ENCODE peak calls at places on chromosomes 4 and X, in seven cellular contexts. I is Right ventricle myocardium superior; U is BJ; T is right atrium auricular region; Q is activated naive CD8-positive, alpha-beta T cell treated with anti-CD3 and anti-CD28 coated beads, Interleukin-2, amount 10 ng/mL, durations not matched to agents 7 days and 5 days; D is midbrain; O is ACHN. P is an unnamed sample.

GRCh38 chrX:72121381-72121780 is 10.3 kb downstream of the RTL5 start:
- DNase-seq in U (peak; percentile 39), D (no peak), I (peak; percentile 77), T (peak; percentile 85), Q (no peak), O (peak; percentile 37), P (peak; percentile 80)

GRCh38 chrX:11386001-11386523 is 92.8 kb downstream of the AMELX start:
- DNase-seq in U (peak; percentile 49), D (no peak), Q (no peak), I (peak; percentile 34), T (no peak), O (peak; percentile 5), P (peak; percentile 82)

GRCh38 chr4:13922459-13922858 is 294.9 kb upstream of the BOD1L1 start:
- DNase-seq in O (no peak), I (no peak), Q (no peak), U (no peak), D (no peak), T (no peak), P (no peak)

GRCh38 chr4:95949136-95949765 is 109.4 kb downstream of the PDHA2 start:
- DNase-seq in I (no peak), Q (no peak), D (no peak), U (no peak), T (no peak), O (no peak), P (no peak)

GRCh38 chr4:3123201-3123671 is 48.8 kb downstream of the HTT start:
- DNase-seq in Q (no peak), T (no peak), D (no peak), O (no peak), I (no peak), U (no peak), P (peak; percentile 58)

GRCh38 chrX:19174401-19175025 is 52.2 kb upstream of the ADGRG2 start:
- DNase-seq in U (no peak), O (peak; percentile 23), Q (no peak), T (peak; percentile 66), D (no peak), I (peak; percentile 42), P (peak; percentile 33)

GRCh38 chr4:122746485-122746965 is 14.0 kb downstream of the BBS12 start:
- DNase-seq in U (no peak), T (no peak), I (no peak), Q (no peak), D (no peak), O (no peak), P (no peak)

GRCh38 chr4:105145913-105146285 is 777 bp upstream of the TET2 start:
- DNase-seq in O (peak; percentile 6), I (no peak), U (no peak), Q (no peak), T (no peak), D (peak; percentile 48), P (no peak)

GRCh38 chr4:104451573-104451972 is 43.1 kb downstream of the CXXC4 start:
- DNase-seq in D (peak; percentile 65), T (no peak), I (no peak), Q (no peak), O (peak; percentile 4), U (no peak), P (no peak)

GRCh38 chrX:1453390-1453783 is 678 bp upstream of the ASMTL start:
- DNase-seq in D (no peak), T (no peak), I (no peak), O (no peak), Q (no peak), U (peak; percentile 10), P (no peak)

GRCh38 chr4:23038626-23039245 is 346.0 kb downstream of the GBA3 start:
- DNase-seq in D (no peak), U (no peak), O (peak; percentile 78), I (no peak), Q (no peak), T (no peak), P (peak; percentile 29)

GRCh38 chr4:152185786-152186540 is 349.9 kb downstream of the FBXW7 start:
- DNase-seq in Q (no peak), O (no peak), D (no peak), I (no peak), T (no peak), U (no peak), P (no peak)

GRCh38 chr4:185504098-185505047 is 30.9 kb downstream of the PDLIM3 start:
- DNase-seq in I (peak; percentile 88), D (no peak), O (peak; percentile 52), Q (no peak), T (peak; percentile 95), U (no peak), P (no peak)

GRCh38 chr4:26941951-26942350 is 81.3 kb downstream of the STIM2 start:
- DNase-seq in U (no peak), Q (no peak), D (no peak), O (no peak), I (no peak), T (no peak), P (no peak)

GRCh38 chr4:78748361-78748760 is 27.8 kb upstream of the BMP2K start:
- DNase-seq in U (no peak), D (no peak), I (no peak), Q (no peak), O (no peak), T (no peak), P (peak; percentile 60)

GRCh38 chr4:82561745-82562552 is at the start of gene TMEM150C:
- DNase-seq in Q (peak; percentile 44), D (peak; percentile 25), I (peak; percentile 59), U (no peak), T (no peak), O (peak; percentile 8), P (peak; percentile 6)